ENCODE peak calls at places on chromosomes 2 and 18, in eight cellular contexts. S is endodermal cell; Q is caudate nucleus; G is stomach; X is CD8-positive, alpha-beta T cell; O is A673; P is upper lobe of left lung; H is CD8-positive, alpha-beta memory T cell. C is an unnamed sample.

GRCh38 chr2:182015334-182016109 is 29.9 kb downstream of the PPP1R1C start:
- DNase-seq in S (peak), Q (no peak), G (no peak), X (no peak), O (no peak), P (no peak), H (no peak), C (no peak)

GRCh38 chr2:53715568-53715967 is 52.0 kb upstream of the CHAC2 start:
- DNase-seq in S (no peak), Q (no peak), G (no peak), X (no peak), O (peak), P (no peak), H (no peak), C (no peak)

GRCh38 chr2:30611572-30611971 is 164.5 kb downstream of the LCLAT1 start:
- DNase-seq in S (no peak), Q (no peak), G (no peak), X (no peak), O (no peak), P (peak), H (no peak), C (no peak)

GRCh38 chr2:72271766-72272615 is 124.3 kb upstream of the CYP26B1 start:
- DNase-seq in S (no peak), Q (no peak), G (no peak), X (no peak), O (peak), P (no peak), H (no peak), C (no peak)

GRCh38 chr2:3305952-3306351 is 71.7 kb downstream of the EIPR1 start:
- DNase-seq in S (no peak), Q (no peak), G (peak), X (no peak), O (no peak), P (peak), H (no peak), C (no peak)

GRCh38 chr2:241479026-241479898 is 29.1 kb downstream of the STK25 start:
- DNase-seq in S (no peak), Q (no peak), G (no peak), X (no peak), O (no peak), P (no peak), H (no peak), C (no peak)

GRCh38 chr18:61001138-61001537 is 332.1 kb upstream of the CDH20 start:
- DNase-seq in S (no peak), Q (no peak), G (no peak), X (no peak), O (no peak), P (no peak), H (no peak), C (no peak)

GRCh38 chr2:172704072-172704936 is 31.3 kb upstream of the RAPGEF4 start:
- DNase-seq in S (peak), Q (no peak), G (no peak), X (no peak), O (peak), P (no peak), H (no peak), C (no peak)

GRCh38 chr2:3492951-3493609 is 26.3 kb downstream of the ADI1 start:
- DNase-seq in S (peak), Q (no peak), G (peak), X (no peak), O (no peak), P (no peak), H (no peak), C (no peak)

GRCh38 chr2:88751770-88752169 is 60.3 kb downstream of the RPIA start:
- DNase-seq in S (no peak), Q (no peak), G (no peak), X (no peak), O (no peak), P (no peak), H (no peak), C (no peak)

GRCh38 chr2:7378642-7379041 is 461.4 kb downstream of the RNF144A start:
- DNase-seq in S (no peak), Q (no peak), G (no peak), X (no peak), O (no peak), P (no peak), H (no peak), C (no peak)

GRCh38 chr2:3222636-3223035 is 155.0 kb downstream of the EIPR1 start:
- DNase-seq in S (peak), Q (no peak), G (no peak), X (peak), O (no peak), P (no peak), H (peak), C (no peak)

GRCh38 chr2:74906395-74906794 is 52.0 kb upstream of the POLE4 start:
- DNase-seq in S (peak), Q (no peak), G (no peak), X (no peak), O (no peak), P (no peak), H (no peak), C (no peak)

GRCh38 chr2:54969940-54970338 is 80.3 kb downstream of the RTN4 start:
- DNase-seq in S (no peak), Q (no peak), G (no peak), X (no peak), O (no peak), P (peak), H (no peak), C (no peak)

GRCh38 chr2:170462433-170463205 is 252.5 kb upstream of the SP5 start:
- DNase-seq in S (peak), Q (no peak), G (no peak), X (no peak), O (no peak), P (no peak), H (no peak), C (no peak)

GRCh38 chr2:156903335-156903734 is 354.2 kb upstream of the GALNT5 start:
- DNase-seq in S (no peak), Q (no peak), G (no peak), X (no peak), O (no peak), P (no peak), H (no peak), C (no peak)

GRCh38 chr18:23721711-23722479 is 32.6 kb downstream of the LAMA3 start:
- DNase-seq in S (peak), Q (no peak), G (no peak), X (no peak), O (no peak), P (no peak), H (no peak), C (no peak)

GRCh38 chr2:230824406-230824978 is 40.2 kb upstream of the ITM2C start:
- DNase-seq in S (peak), Q (peak), G (peak), X (peak), O (peak), P (peak), H (no peak), C (no peak)

GRCh38 chr18:22088029-22088428 is 81.4 kb upstream of the GATA6 start:
- DNase-seq in S (no peak), Q (no peak), G (peak), X (no peak), O (no peak), P (peak), H (no peak), C (no peak)

GRCh38 chr2:53575606-53576360 is 191.8 kb upstream of the CHAC2 start:
- DNase-seq in S (no peak), Q (no peak), G (no peak), X (no peak), O (peak), P (no peak), H (no peak), C (peak)

GRCh38 chr2:237171396-237171795 is 85.7 kb downstream of the COPS8 start:
- DNase-seq in S (no peak), Q (no peak), G (no peak), X (no peak), O (peak), P (no peak), H (no peak), C (no peak)

GRCh38 chr2:134413430-134413829 is 159.6 kb downstream of the MGAT5 start:
- DNase-seq in S (no peak), Q (no peak), G (no peak), X (no peak), O (no peak), P (no peak), H (no peak), C (no peak)

GRCh38 chr18:76494541-76495403 is at the start of gene ZNF516:
- DNase-seq in S (peak), Q (no peak), G (peak), X (no peak), O (peak), P (peak), H (no peak), C (peak)

GRCh38 chr2:120758181-120759048 is 22.7 kb downstream of the GLI2 start:
- DNase-seq in S (peak), Q (no peak), G (peak), X (no peak), O (no peak), P (peak), H (no peak), C (peak)

GRCh38 chr2:98457045-98457696 is 12.5 kb downstream of the INPP4A start:
- DNase-seq in S (peak), Q (no peak), G (no peak), X (no peak), O (no peak), P (no peak), H (no peak), C (no peak)

GRCh38 chr2:5234563-5234962 is 457.6 kb upstream of the SOX11 start:
- DNase-seq in S (no peak), Q (no peak), G (no peak), X (no peak), O (no peak), P (no peak), H (no peak), C (no peak)

GRCh38 chr2:20072436-20073158 is 21.2 kb upstream of the LAPTM4A start:
- DNase-seq in S (no peak), Q (no peak), G (no peak), X (no peak), O (no peak), P (no peak), H (no peak), C (no peak)

GRCh38 chr2:29159125-29159524 is 43.9 kb downstream of the CLIP4 start:
- DNase-seq in S (no peak), Q (no peak), G (no peak), X (no peak), O (no peak), P (no peak), H (no peak), C (no peak)

GRCh38 chr2:88903744-88904353 is 212.4 kb downstream of the RPIA start:
- DNase-seq in S (no peak), Q (no peak), G (no peak), X (no peak), O (peak), P (no peak), H (no peak), C (no peak)

GRCh38 chr2:164126960-164127359 is 391.2 kb upstream of the FIGN start:
- DNase-seq in S (no peak), Q (no peak), G (no peak), X (no peak), O (no peak), P (no peak), H (no peak), C (no peak)

GRCh38 chr2:118865106-118865505 is 17.7 kb upstream of the EN1 start:
- DNase-seq in S (peak), Q (peak), G (no peak), X (no peak), O (peak), P (no peak), H (no peak), C (no peak)

GRCh38 chr18:54958711-54959625 is at the start of gene CCDC68:
- DNase-seq in S (peak), Q (no peak), G (peak), X (no peak), O (no peak), P (peak), H (no peak), C (peak)

GRCh38 chr2:95539836-95540235 is 52.0 kb upstream of the TRIM43 start:
- DNase-seq in S (no peak), Q (no peak), G (no peak), X (no peak), O (no peak), P (no peak), H (no peak), C (no peak)

GRCh38 chr2:238475034-238475433 is 48.3 kb downstream of the ASB1 start:
- DNase-seq in S (no peak), Q (no peak), G (no peak), X (no peak), O (no peak), P (no peak), H (no peak), C (no peak)

GRCh38 chr2:63053889-63054725 is 3.5 kb downstream of the OTX1 start:
- DNase-seq in S (peak), Q (no peak), G (no peak), X (no peak), O (no peak), P (no peak), H (no peak), C (no peak)

GRCh38 chr2:6233932-6234331 is 541.7 kb downstream of the SOX11 start:
- DNase-seq in S (no peak), Q (no peak), G (no peak), X (no peak), O (no peak), P (no peak), H (no peak), C (no peak)

DNA sequence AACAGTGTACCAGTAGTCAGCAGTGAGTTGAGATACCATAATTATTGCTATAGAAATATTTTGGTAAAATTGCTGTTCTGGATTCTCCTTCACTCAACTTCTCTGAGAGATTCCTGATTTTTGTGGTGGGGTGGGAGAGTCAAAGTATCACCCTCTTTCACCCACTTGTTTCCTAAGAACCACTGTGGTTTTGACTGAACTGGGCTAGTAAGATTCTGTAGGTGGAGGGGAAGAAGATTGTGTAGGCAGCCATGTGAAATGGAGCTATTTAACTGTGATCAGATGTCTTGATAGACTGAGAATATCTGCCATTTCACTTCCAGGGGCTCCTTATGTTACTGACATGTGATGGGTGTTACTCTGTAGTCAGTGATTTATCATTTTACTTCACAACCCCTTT is 45.3 kb downstream of the BIRC6 start:
- DNase-seq in S (no peak), Q (no peak), G (no peak), X (no peak), O (no peak), P (no peak), H (no peak), C (no peak)
- H3K27ac ChIP-seq in S (no peak), Q (no peak), G (no peak), X (no peak), O (no peak), P (no peak), H (no peak), C (no peak)

DNA sequence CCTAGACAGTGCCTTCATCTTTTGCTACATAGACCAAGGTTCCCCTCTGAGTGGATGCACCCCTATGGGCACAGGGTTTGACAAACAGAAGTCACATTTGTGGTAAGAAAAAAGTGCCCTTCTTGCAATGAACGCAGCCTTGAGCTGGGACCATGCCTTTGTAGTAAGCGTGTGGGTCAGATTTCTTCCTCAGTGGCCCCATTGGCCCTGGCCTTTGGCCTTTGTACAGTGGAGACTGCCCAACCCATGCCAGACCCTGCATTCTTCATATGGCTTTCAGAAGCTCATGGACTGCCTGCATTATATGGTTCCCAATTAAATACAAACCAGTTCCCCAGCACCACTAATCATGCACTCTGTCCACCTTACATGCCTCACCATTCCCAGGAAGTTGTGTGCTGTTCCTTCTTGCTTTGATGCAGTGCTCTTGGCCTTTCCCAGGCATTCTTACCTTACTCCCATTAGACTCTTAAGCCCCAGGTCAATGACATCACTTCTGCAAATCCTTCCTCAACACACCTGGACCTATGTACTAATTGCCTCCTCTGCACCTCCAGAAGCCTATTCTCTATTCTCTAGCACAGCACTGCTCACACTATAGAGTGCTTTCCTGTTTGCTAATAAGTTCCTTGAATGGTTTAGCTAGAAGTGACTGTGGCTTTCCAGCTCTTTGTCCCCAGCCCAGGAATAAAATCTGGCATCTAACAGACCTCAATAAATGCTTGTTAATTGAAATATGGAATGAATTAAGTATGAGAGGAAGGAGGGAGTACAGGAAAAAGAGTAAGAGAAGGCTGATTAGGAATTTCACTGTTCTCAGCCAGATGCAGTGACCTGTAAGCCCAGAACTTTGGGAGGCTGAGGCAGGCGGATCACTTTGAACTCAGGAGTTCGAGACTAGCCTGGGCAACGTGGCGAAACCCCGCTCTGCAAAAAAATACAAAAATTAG is 60.2 kb downstream of the TMEM247 start:
- DNase-seq in S (peak), Q (no peak), G (no peak), X (no peak), O (no peak), P (no peak), H (no peak), C (no peak)
- H3K27ac ChIP-seq in S (no peak), Q (no peak), G (no peak), X (no peak), O (no peak), P (peak), H (no peak), C (peak)

GRCh38 chr2:205972113-205972512 is 113.9 kb downstream of the INO80D start:
- DNase-seq in S (no peak), Q (no peak), G (peak), X (no peak), O (no peak), P (peak), H (no peak), C (no peak)

GRCh38 chr2:205965707-205966106 is 120.3 kb downstream of the INO80D start:
- DNase-seq in S (no peak), Q (no peak), G (no peak), X (no peak), O (no peak), P (no peak), H (no peak), C (no peak)

GRCh38 chr2:205967391-205968075 is 118.4 kb downstream of the INO80D start:
- DNase-seq in S (no peak), Q (no peak), G (no peak), X (no peak), O (no peak), P (no peak), H (no peak), C (no peak)

GRCh38 chr2:205969584-205969983 is 116.4 kb downstream of the INO80D start:
- DNase-seq in S (peak), Q (no peak), G (no peak), X (no peak), O (no peak), P (no peak), H (no peak), C (no peak)

DNA sequence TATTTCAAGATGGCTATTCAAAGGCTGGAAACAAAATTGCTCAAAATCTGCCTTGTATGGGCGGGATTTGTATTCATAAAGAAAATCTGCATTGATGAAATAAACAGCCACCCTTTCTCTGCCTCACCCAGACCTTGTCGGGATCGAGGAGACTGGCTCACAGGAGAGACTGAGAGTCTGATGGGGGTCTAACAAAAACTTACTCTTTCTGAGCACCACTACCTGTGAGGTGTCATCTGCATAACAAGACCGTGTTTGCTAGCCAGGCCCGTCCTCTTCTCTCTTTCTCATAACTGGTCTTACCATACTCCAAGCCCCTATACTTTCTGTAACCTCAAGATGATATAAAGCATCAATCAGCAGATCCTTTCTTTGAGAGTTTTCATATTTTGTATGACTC is 115.6 kb downstream of the INO80D start:
- DNase-seq in S (peak), Q (no peak), G (no peak), X (no peak), O (no peak), P (no peak), H (no peak), C (no peak)
- H3K27ac ChIP-seq in S (no peak), Q (no peak), G (no peak), X (no peak), O (no peak), P (no peak), H (no peak), C (no peak)

DNA sequence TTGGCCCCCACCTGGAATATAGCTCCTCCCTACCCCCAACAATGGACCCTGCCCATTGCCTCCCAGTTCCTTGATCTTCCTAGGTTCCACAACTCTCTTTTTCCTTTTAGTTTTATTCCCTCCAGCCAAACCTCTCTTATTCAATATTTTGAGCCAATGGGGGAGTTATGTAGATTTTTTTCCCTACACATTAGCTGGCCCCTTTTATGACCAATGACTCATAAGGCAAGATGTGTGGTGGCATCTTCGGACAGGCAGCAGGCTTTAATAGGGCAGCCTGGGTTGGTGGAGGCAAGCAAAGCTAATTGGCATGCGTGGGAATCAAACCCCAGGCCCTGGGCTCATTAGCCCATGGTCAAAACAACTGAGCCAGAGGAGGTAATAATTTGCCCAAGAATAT is 9.2 kb downstream of the GRP start:
- DNase-seq in S (no peak), Q (no peak), G (no peak), X (no peak), O (peak), P (no peak), H (no peak), C (no peak)
- H3K27ac ChIP-seq in S (no peak), Q (no peak), G (no peak), X (no peak), O (peak), P (no peak), H (no peak), C (no peak)

GRCh38 chr2:219609149-219609750 is 11.6 kb downstream of the STK11IP start:
- DNase-seq in S (peak), Q (no peak), G (no peak), X (no peak), O (no peak), P (no peak), H (no peak), C (no peak)
- H3K27ac ChIP-seq in S (no peak), Q (no peak), G (no peak), X (no peak), O (no peak), P (peak), H (no peak), C (peak)